ENCODE peak calls at places on chromosomes 6 and 20, in six cellular contexts. Q is HepG2, H is A549, R is K562, N is endothelial cell of umbilical vein, U is H1. S is an unnamed sample.

GRCh38 chr6:94673251-94673650 is 904.1 kb upstream of the MANEA start:
- DNase-seq in Q (no peak), H (no peak), R (no peak), N (no peak), U (no peak), S (no peak)

GRCh38 chr20:8777866-8778265 is 291.0 kb upstream of the PLCB4 start:
- DNase-seq in Q (no peak), H (no peak), R (no peak), N (no peak), U (no peak), S (no peak)

GRCh38 chr6:169782966-169783760 is 31.7 kb downstream of the ERMARD start:
- DNase-seq in Q (no peak), H (no peak), R (no peak), N (no peak), U (peak; percentile 33), S (no peak)

GRCh38 chr6:44029489-44030185 is 97.6 kb downstream of the MRPL14 start:
- DNase-seq in Q (no peak), H (no peak), R (no peak), N (no peak), U (no peak), S (no peak)

GRCh38 chr6:51814418-51814817 is 273.0 kb downstream of the PKHD1 start:
- DNase-seq in Q (no peak), H (no peak), R (no peak), N (no peak), U (peak; percentile 52), S (peak; percentile 40)

GRCh38 chr6:26576929-26577719 is 19.6 kb upstream of the ABT1 start:
- DNase-seq in Q (peak; percentile 75), H (no peak), R (peak; percentile 96), N (peak; percentile 54), U (peak; percentile 90), S (peak; percentile 83)

GRCh38 chr6:53588816-53589509 is 44.1 kb upstream of the GCLC start:
- DNase-seq in Q (no peak), H (no peak), R (no peak), N (no peak), U (no peak), S (no peak)

GRCh38 chr20:31474097-31474436 is 860 bp downstream of the DEFB124 start:
- DNase-seq in Q (no peak), H (no peak), R (no peak), N (no peak), U (no peak), S (no peak)

GRCh38 chr6:69146385-69146784 is 511.3 kb downstream of the ADGRB3 start:
- DNase-seq in Q (no peak), H (no peak), R (no peak), N (no peak), U (no peak), S (no peak)

GRCh38 chr20:53576586-53577318 is 16.9 kb downstream of the ZNF217 start:
- DNase-seq in Q (no peak), H (no peak), R (no peak), N (no peak), U (no peak), S (no peak)

GRCh38 chr6:34412643-34413214 is 13.1 kb downstream of the RPS10 start:
- DNase-seq in Q (no peak), H (no peak), R (no peak), N (no peak), U (no peak), S (no peak)

GRCh38 chr6:149766156-149766768 is 16.7 kb downstream of the PCMT1 start:
- DNase-seq in Q (no peak), H (no peak), R (no peak), N (peak; percentile 82), U (no peak), S (no peak)

GRCh38 chr20:32667030-32667429 is 6.7 kb downstream of the C20orf203 start:
- DNase-seq in Q (no peak), H (no peak), R (no peak), N (no peak), U (no peak), S (no peak)

GRCh38 chr6:10883312-10884244 is 1.7 kb upstream of the GCM2 start:
- DNase-seq in Q (no peak), H (no peak), R (no peak), N (no peak), U (peak; percentile 63), S (no peak)

GRCh38 chr20:36454664-36455427 is 86.5 kb upstream of the MYL9 start:
- DNase-seq in Q (peak; percentile 68), H (no peak), R (no peak), N (no peak), U (peak; percentile 54), S (peak; percentile 50)

GRCh38 chr20:63778034-63778752 is 38.6 kb downstream of the SLC2A4RG start:
- DNase-seq in Q (no peak), H (no peak), R (no peak), N (no peak), U (no peak), S (no peak)

GRCh38 chr20:63594043-63594561 is 20.1 kb upstream of the HELZ2 start:
- DNase-seq in Q (no peak), H (no peak), R (no peak), N (peak; percentile 33), U (no peak), S (no peak)

GRCh38 chr6:136067731-136068341 is 182.3 kb downstream of the MTFR2 start:
- DNase-seq in Q (no peak), H (no peak), R (no peak), N (peak; percentile 95), U (peak; percentile 48), S (no peak)

GRCh38 chr6:138204303-138204702 is 14.0 kb downstream of the PBOV1 start:
- DNase-seq in Q (no peak), H (no peak), R (no peak), N (no peak), U (no peak), S (no peak)

GRCh38 chr20:33859751-33860150 is 48.6 kb downstream of the CHMP4B start:
- DNase-seq in Q (no peak), H (no peak), R (no peak), N (no peak), U (no peak), S (no peak)

GRCh38 chr6:133641111-133641510 is 247.8 kb upstream of the TCF21 start:
- DNase-seq in Q (no peak), H (no peak), R (no peak), N (no peak), U (no peak), S (no peak)

GRCh38 chr6:156413156-156413555 is 364.0 kb upstream of the ARID1B start:
- DNase-seq in Q (no peak), H (no peak), R (no peak), N (no peak), U (no peak), S (no peak)

GRCh38 chr6:80022803-80023202 is 18.4 kb downstream of the TTK start:
- DNase-seq in Q (no peak), H (no peak), R (no peak), N (peak; percentile 65), U (no peak), S (no peak)

GRCh38 chr6:83459663-83460062 is 28.8 kb upstream of the ME1 start:
- DNase-seq in Q (no peak), H (no peak), R (no peak), N (no peak), U (no peak), S (no peak)

GRCh38 chr6:69542494-69542893 is 254.3 kb downstream of the LMBRD1 start:
- DNase-seq in Q (no peak), H (no peak), R (no peak), N (no peak), U (no peak), S (no peak)

GRCh38 chr6:18039481-18039880 is 52.0 kb upstream of the KIF13A start:
- DNase-seq in Q (no peak), H (no peak), R (no peak), N (no peak), U (no peak), S (no peak)

GRCh38 chr6:131015630-131016263 is 47.3 kb downstream of the EPB41L2 start:
- DNase-seq in Q (no peak), H (no peak), R (no peak), N (peak; percentile 76), U (no peak), S (no peak)

GRCh38 chr6:159168536-159169192 is 536 bp upstream of the FNDC1 start:
- DNase-seq in Q (peak; percentile 11), H (peak; percentile 63), R (peak; percentile 38), N (peak; percentile 42), U (peak; percentile 78), S (peak; percentile 79)
- TF ChIP-seq JUN in Q (no peak), H (no peak), R (no peak), N (no peak), U (no peak), S (no peak)

DNA sequence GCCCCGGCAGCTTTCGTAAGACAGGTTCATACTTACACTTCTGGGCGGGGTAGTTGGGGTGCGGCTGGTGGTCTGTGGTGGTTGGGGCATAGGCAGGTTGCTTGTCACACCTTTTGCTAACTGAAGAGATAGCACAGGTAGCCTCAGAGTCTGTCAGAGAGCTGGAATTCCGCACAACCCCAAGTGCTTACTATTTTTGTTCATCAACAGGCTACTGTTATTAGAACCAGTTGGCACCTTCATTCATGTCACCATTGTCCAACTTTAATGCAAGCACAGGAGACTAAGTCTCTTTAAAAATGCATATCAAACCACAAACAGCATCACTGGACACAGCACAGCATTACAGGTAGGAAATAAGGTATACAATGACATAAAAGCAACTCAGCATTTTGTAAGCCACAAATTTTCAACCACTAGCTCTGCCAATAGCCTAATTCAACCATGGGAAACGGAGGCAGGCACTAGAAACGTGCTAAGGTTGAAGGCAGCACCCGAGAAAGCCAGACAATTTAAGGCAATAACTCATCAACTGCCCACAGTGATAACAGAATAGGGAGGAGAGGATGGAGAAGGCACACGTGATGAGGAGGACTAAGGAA is 143.8 kb downstream of the ZMYND8 start:
- DNase-seq in Q (no peak), H (no peak), R (no peak), N (no peak), U (no peak), S (no peak)
- TF ChIP-seq JUN in Q (no peak), H (no peak), R (no peak), N (no peak), U (no peak), S (no peak)

GRCh38 chr6:20947977-20948376 is 413.7 kb downstream of the CDKAL1 start:
- DNase-seq in Q (no peak), H (no peak), R (no peak), N (no peak), U (no peak), S (no peak)

GRCh38 chr6:20946037-20946436 is 411.8 kb downstream of the CDKAL1 start:
- DNase-seq in Q (peak; percentile 35), H (no peak), R (no peak), N (no peak), U (no peak), S (no peak)

GRCh38 chr6:20946890-20947289 is 412.6 kb downstream of the CDKAL1 start:
- DNase-seq in Q (no peak), H (no peak), R (no peak), N (no peak), U (no peak), S (no peak)

GRCh38 chr6:20952605-20953004 is 418.3 kb downstream of the CDKAL1 start:
- DNase-seq in Q (peak; percentile 29), H (no peak), R (peak; percentile 4), N (peak; percentile 91), U (no peak), S (no peak)

GRCh38 chr6:20948531-20948930 is 414.3 kb downstream of the CDKAL1 start:
- DNase-seq in Q (no peak), H (no peak), R (no peak), N (no peak), U (no peak), S (no peak)
- TF ChIP-seq JUN in Q (no peak), H (no peak), R (no peak), N (no peak), U (no peak), S (no peak)

GRCh38 chr20:49276201-49276894 is 1.5 kb downstream of the ZNFX1 start:
- DNase-seq in Q (no peak), H (no peak), R (peak; percentile 52), N (peak; percentile 80), U (no peak), S (no peak)
- TF ChIP-seq JUN in Q (no peak), H (no peak), R (no peak), N (no peak), U (no peak), S (no peak)